ENCODE peak calls at places on chromosomes 12 and 14, in four cellular contexts. S is A549, W is HepG2, Z is GM12878. E is an unnamed sample.

GRCh38 chr12:4104722-4105244 is 168.8 kb upstream of the CCND2 start:
- DNase-seq in W (no peak), Z (no peak), S (no peak), E (no peak)

GRCh38 chr12:101795786-101796185 is 35.0 kb downstream of the GNPTAB start:
- DNase-seq in Z (no peak), S (no peak), W (no peak), E (no peak)

GRCh38 chr12:51621155-51621922 is 30.3 kb downstream of the SCN8A start:
- DNase-seq in S (no peak), W (no peak), Z (no peak), E (no peak)

GRCh38 chr14:99318091-99318958 is 46.3 kb upstream of the BCL11B start:
- DNase-seq in S (peak; percentile 26), W (peak; percentile 29), Z (no peak), E (no peak)

GRCh38 chr14:82354126-82354525 is 820.5 kb upstream of the SEL1L start:
- DNase-seq in Z (no peak), S (no peak), W (no peak), E (no peak)

GRCh38 chr14:69055973-69056372 is 76.9 kb upstream of the ACTN1 start:
- DNase-seq in S (no peak), W (no peak), Z (no peak), E (no peak)

GRCh38 chr12:45730842-45731336 is 1.4 kb downstream of the ARID2 start:
- DNase-seq in S (no peak), W (peak; percentile 60), Z (no peak), E (no peak)

GRCh38 chr14:40393143-40393542 is 960.9 kb upstream of the FBXO33 start:
- DNase-seq in S (no peak), Z (no peak), W (no peak), E (no peak)

GRCh38 chr12:54658306-54659264 is 10.4 kb upstream of the DCD start:
- DNase-seq in Z (no peak), W (peak; percentile 30), S (peak; percentile 62), E (peak; percentile 63)

GRCh38 chr12:71460850-71461609 is 21.4 kb downstream of the LGR5 start:
- DNase-seq in S (no peak), Z (no peak), W (no peak), E (no peak)

GRCh38 chr12:131640436-131640969 is 70.4 kb upstream of the SFSWAP start:
- DNase-seq in W (no peak), Z (no peak), S (no peak), E (no peak)

GRCh38 chr12:131642771-131643170 is 68.1 kb upstream of the SFSWAP start:
- DNase-seq in W (no peak), S (no peak), Z (no peak), E (no peak)

GRCh38 chr12:131639270-131639940 is 71.5 kb upstream of the SFSWAP start:
- DNase-seq in Z (no peak), W (no peak), S (no peak), E (no peak)

GRCh38 chr12:131642101-131642540 is 68.8 kb upstream of the SFSWAP start:
- DNase-seq in Z (peak; percentile 15), W (peak; percentile 9), S (peak; percentile 58), E (peak; percentile 95)

GRCh38 chr12:131641315-131641714 is 69.6 kb upstream of the SFSWAP start:
- DNase-seq in S (no peak), W (no peak), Z (no peak), E (no peak)
- TF ChIP-seq HDAC2 in S (no peak), W (no peak), Z (no peak), E (no peak)

GRCh38 chr12:6873094-6874006 is at the start of gene SPSB2:
- DNase-seq in S (peak; percentile 98), W (peak; percentile 94), Z (peak; percentile 69), E (peak; percentile 96)
- TF ChIP-seq REST in S (peak; percentile 60), W (no peak), Z (no peak), E (no peak)

GRCh38 chr14:100813291-100813690 is 12.6 kb upstream of the MEG3 start:
- DNase-seq in S (no peak), W (no peak), Z (no peak), E (no peak)

GRCh38 chr14:100807979-100808734 is 17.8 kb upstream of the MEG3 start:
- DNase-seq in S (no peak), W (no peak), Z (no peak), E (no peak)

GRCh38 chr14:100807496-100807895 is 18.4 kb upstream of the MEG3 start:
- DNase-seq in Z (no peak), S (no peak), W (no peak), E (no peak)

GRCh38 chr14:100810435-100810834 is 15.5 kb upstream of the MEG3 start:
- DNase-seq in S (no peak), W (no peak), Z (no peak), E (no peak)

DNA sequence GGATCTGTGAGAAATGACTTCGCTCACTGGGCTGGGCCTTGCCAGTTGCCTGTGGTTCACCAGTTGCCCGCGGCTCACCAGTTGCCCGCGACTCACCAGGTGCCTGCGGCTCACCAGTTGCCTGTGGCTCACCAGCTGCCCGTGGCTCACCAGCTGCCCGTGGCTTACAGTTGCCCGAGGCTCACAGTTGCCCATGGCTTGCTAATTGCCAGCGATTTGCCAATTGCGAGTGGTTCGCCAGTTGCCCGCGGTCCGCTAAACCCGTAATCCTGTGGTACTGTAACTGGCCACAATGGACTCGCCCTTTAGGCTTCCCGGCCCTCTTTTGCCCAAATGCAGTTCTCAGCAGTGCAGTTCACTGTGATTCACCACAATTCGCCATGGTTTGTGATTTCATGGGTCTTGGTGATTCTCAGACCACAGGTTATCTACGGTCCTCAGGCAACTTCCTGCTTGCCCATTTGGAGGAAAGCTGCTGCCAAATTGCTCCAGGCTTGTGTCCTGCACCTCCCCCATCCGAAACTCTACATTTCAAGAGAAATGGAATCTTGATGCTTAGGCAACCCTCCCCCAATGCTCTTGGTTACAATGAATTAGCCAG is 15.0 kb upstream of the MEG3 start:
- DNase-seq in Z (no peak), S (no peak), W (no peak), E (no peak)
- TF ChIP-seq HDAC2 in Z (no peak), S (no peak), W (no peak), E (no peak)

GRCh38 chr12:55715833-55716581 is at the start of gene BLOC1S1:
- DNase-seq in S (peak; percentile 98), Z (peak; percentile 73), W (peak; percentile 86), E (peak; percentile 98)
- TF ChIP-seq REST in S (peak; percentile 39), Z (no peak), W (no peak), E (peak; percentile 24)

DNA sequence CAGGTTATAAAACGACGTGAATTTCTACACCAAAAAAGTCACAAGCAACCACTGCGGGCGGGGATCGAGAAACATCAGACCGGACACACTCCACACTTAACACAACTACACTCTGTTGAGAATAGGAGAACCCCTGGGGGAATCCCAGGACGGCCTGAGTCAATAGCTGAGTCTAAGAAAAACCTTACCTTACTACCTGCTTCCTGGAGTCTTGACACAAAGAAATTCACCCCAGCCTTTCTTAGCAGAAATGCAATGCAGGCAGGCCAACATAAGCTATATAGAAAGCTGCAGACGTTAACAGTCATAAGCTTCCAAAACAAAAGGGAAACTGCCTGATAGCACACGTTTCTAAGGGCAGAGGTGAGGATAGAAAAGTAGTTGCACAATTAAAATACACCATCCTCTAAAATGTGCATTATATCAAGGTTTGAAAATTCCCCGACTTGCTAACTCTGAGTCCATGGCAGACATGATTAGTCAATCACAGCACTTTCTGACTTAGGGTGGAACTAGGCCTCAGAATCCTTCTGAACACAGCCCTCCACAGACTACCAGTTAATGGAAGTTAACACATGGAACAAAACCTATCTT is 68.0 kb downstream of the CCDC88C start:
- DNase-seq in S (no peak), W (no peak), Z (peak; percentile 85), E (no peak)
- TF ChIP-seq HDAC2 in S (no peak), W (no peak), Z (no peak), E (no peak)

DNA sequence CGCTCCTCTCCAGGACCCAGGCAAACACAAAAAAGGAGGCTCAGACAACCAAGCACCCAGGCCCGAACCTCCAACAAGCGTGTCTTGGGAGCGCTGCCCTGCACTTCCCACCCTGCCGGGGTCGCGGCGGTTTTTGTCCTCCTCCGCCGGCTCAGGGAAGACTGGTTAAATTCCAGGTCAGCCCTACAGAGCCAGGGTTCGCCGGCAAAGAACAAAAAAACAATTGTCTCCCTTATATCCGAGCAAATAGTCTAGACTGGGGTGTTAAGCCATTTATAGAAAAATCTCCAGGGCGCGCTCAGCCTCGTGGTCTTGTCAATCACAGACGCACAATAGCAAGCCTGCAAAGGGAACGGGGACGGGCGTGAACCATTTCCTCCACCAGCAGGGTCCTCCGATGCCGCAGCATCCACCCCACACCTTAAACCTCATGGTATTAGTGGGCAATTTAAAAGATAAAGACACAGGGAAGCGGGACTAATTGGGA is 46.9 kb downstream of the BCAT1 start:
- DNase-seq in W (no peak), S (no peak), Z (no peak), E (no peak)
- TF ChIP-seq REST in W (no peak), S (no peak), Z (no peak), E (no peak)

E was measured in K562.